ENCODE peak calls at places on chromosomes 3 and 15, in seven cellular contexts. A is suprapubic skin, I is A549, Z is transverse colon, R is heart left ventricle, U is tibial nerve, T is K562. C is an unnamed sample.

GRCh38 chr3:157807286-157807685 is 298.9 kb downstream of the SHOX2 start:
- DNase-seq in R (no peak), Z (no peak), T (no peak), A (no peak), I (no peak), U (no peak), C (no peak)

GRCh38 chr15:38072507-38073277 is 138.3 kb downstream of the TMCO5A start:
- DNase-seq in A (peak), R (peak), Z (peak), I (peak), U (peak), T (no peak), C (peak)

GRCh38 chr3:168801792-168802191 is 706.1 kb upstream of the GOLIM4 start:
- DNase-seq in Z (no peak), R (no peak), I (no peak), U (no peak), A (no peak), T (no peak), C (peak)

GRCh38 chr3:149277338-149277813 is 55.7 kb upstream of the CP start:
- DNase-seq in Z (no peak), T (no peak), I (peak), U (no peak), A (no peak), R (no peak), C (peak)

GRCh38 chr3:45701167-45701867 is 12.1 kb downstream of the SACM1L start:
- DNase-seq in T (no peak), I (no peak), R (no peak), U (no peak), Z (no peak), A (no peak), C (no peak)

GRCh38 chr15:30930422-30930821 is 26.7 kb downstream of the FAN1 start:
- DNase-seq in R (no peak), U (no peak), I (no peak), T (no peak), Z (no peak), A (no peak), C (no peak)

GRCh38 chr3:104460477-104461406 is 906.0 kb upstream of the ALCAM start:
- DNase-seq in A (no peak), I (no peak), Z (no peak), U (peak), T (no peak), R (no peak), C (peak)

GRCh38 chr15:69881310-69881660 is 216.4 kb downstream of the TLE3 start:
- DNase-seq in Z (no peak), U (no peak), T (no peak), I (no peak), R (no peak), A (no peak), C (no peak)

GRCh38 chr3:98885851-98886250 is 15.6 kb downstream of the DCBLD2 start:
- DNase-seq in T (no peak), R (no peak), U (no peak), I (no peak), Z (no peak), A (no peak), C (no peak)

GRCh38 chr15:68209735-68210408 is 4.7 kb upstream of the CALML4 start:
- DNase-seq in R (no peak), Z (no peak), I (no peak), T (no peak), U (no peak), A (peak), C (no peak)

GRCh38 chr3:155853214-155854146 is 747 bp downstream of the SLC33A1 start:
- DNase-seq in Z (peak), U (peak), A (peak), I (peak), T (no peak), R (peak), C (no peak)

DNA sequence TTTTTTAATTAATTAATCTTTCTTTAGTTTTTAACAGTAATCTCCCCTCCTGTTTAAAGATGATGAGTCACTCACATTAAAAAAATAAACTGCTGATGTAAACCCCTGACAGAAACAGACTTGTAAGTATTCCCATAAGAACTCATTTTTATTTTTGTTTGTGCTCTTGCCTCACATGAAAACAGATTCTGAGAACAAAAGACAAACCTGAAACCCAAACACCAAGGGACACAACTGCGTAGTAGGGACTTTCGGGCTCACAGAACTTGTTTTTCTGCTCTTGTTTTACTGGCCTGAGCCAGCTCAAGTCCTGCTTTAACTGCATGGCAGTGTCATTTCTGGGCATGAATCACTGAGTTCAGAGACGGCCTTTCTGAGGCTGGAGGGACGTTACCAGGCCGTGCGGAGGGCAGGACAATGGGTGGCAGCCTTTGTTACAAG is 600.8 kb downstream of the FOXP1 start:
- DNase-seq in Z (no peak), I (peak), U (peak), T (no peak), A (peak), R (peak), C (peak)
- TF ChIP-seq POLR2A in Z (no peak), I (no peak), U (no peak), T (no peak), A (no peak), R (no peak), C (peak)

GRCh38 chr3:186239321-186239720 is 122.7 kb downstream of the DGKG start:
- DNase-seq in I (no peak), A (no peak), Z (no peak), T (no peak), R (peak), U (no peak), C (no peak)
- TF ChIP-seq CTCF in I (no peak), A (no peak), Z (no peak), T (no peak), R (no peak), U (no peak), C (no peak)

GRCh38 chr15:67171471-67171870 is 83.0 kb downstream of the AAGAB start:
- DNase-seq in Z (no peak), R (no peak), U (no peak), A (peak), T (no peak), I (no peak), C (no peak)

GRCh38 chr15:67173015-67173414 is 81.4 kb downstream of the AAGAB start:
- DNase-seq in I (no peak), A (no peak), T (no peak), Z (no peak), U (no peak), R (no peak), C (no peak)

GRCh38 chr15:67170143-67170885 is 84.1 kb downstream of the AAGAB start:
- DNase-seq in A (peak), Z (no peak), U (no peak), I (no peak), T (no peak), R (no peak), C (no peak)

GRCh38 chr15:67173786-67174185 is 80.7 kb downstream of the AAGAB start:
- DNase-seq in I (no peak), Z (no peak), T (no peak), A (no peak), U (no peak), R (no peak), C (no peak)

GRCh38 chr15:67172172-67172571 is 82.3 kb downstream of the AAGAB start:
- DNase-seq in Z (no peak), A (peak), T (no peak), I (no peak), R (no peak), U (no peak), C (no peak)
- TF ChIP-seq POLR2A in Z (no peak), A (no peak), T (no peak), I (no peak), R (no peak), U (no peak), C (no peak)

GRCh38 chr3:49700453-49701128 is 11.2 kb downstream of the RNF123 start:
- DNase-seq in A (no peak), U (no peak), I (no peak), R (no peak), T (no peak), Z (no peak), C (no peak)
- TF ChIP-seq CTCF in A (no peak), U (no peak), I (no peak), R (no peak), T (peak), Z (no peak), C (no peak)